ENCODE peak calls at places on chromosomes 2 and 18, in seven cellular contexts. One of them, this sample, is unnamed.

GRCh38 chr2:204024503-204024902 is 87.9 kb downstream of the ICOS start:
- DNase-seq in adrenal gland: peak; percentile 19
- DNase-seq in GM10248: no peak
- DNase-seq in endothelial cell: peak; percentile 40
- DNase-seq in mammary epithelial cell: peak; percentile 46
- DNase-seq in PC-9: no peak
- DNase-seq in AG09309: no peak
- DNase-seq in this sample: no peak

GRCh38 chr2:236972491-236973379 is 113.0 kb upstream of the COPS8 start:
- DNase-seq in adrenal gland: peak; percentile 66
- DNase-seq in GM10248: no peak
- DNase-seq in endothelial cell: no peak
- DNase-seq in mammary epithelial cell: peak; percentile 85
- DNase-seq in PC-9: peak; percentile 80
- DNase-seq in AG09309: peak; percentile 14
- DNase-seq in this sample: no peak

GRCh38 chr2:17317439-17317976 is 200.7 kb downstream of the RAD51AP2 start:
- DNase-seq in adrenal gland: no peak
- DNase-seq in GM10248: no peak
- DNase-seq in endothelial cell: no peak
- DNase-seq in mammary epithelial cell: no peak
- DNase-seq in PC-9: no peak
- DNase-seq in AG09309: no peak
- DNase-seq in this sample: no peak

GRCh38 chr2:240967681-240968621 is 30.5 kb upstream of the SNED1 start:
- DNase-seq in adrenal gland: no peak
- DNase-seq in GM10248: no peak
- DNase-seq in endothelial cell: no peak
- DNase-seq in mammary epithelial cell: no peak
- DNase-seq in PC-9: no peak
- DNase-seq in AG09309: no peak
- DNase-seq in this sample: no peak

GRCh38 chr18:48540329-48541025 is 1.6 kb downstream of the CTIF start:
- DNase-seq in adrenal gland: peak; percentile 78
- DNase-seq in GM10248: peak; percentile 71
- DNase-seq in endothelial cell: peak; percentile 68
- DNase-seq in mammary epithelial cell: peak; percentile 68
- DNase-seq in PC-9: no peak
- DNase-seq in AG09309: no peak
- DNase-seq in this sample: peak; percentile 44

GRCh38 chr2:134136702-134137101 is 117.2 kb upstream of the MGAT5 start:
- DNase-seq in adrenal gland: no peak
- DNase-seq in GM10248: no peak
- DNase-seq in endothelial cell: no peak
- DNase-seq in mammary epithelial cell: no peak
- DNase-seq in PC-9: no peak
- DNase-seq in AG09309: no peak
- DNase-seq in this sample: no peak

GRCh38 chr2:148594216-148594615 is 50.3 kb upstream of the EPC2 start:
- DNase-seq in adrenal gland: no peak
- DNase-seq in GM10248: no peak
- DNase-seq in endothelial cell: no peak
- DNase-seq in mammary epithelial cell: peak; percentile 88
- DNase-seq in PC-9: no peak
- DNase-seq in AG09309: no peak
- DNase-seq in this sample: no peak

GRCh38 chr2:159758686-159759085 is 39.3 kb downstream of the CD302 start:
- DNase-seq in adrenal gland: no peak
- DNase-seq in GM10248: no peak
- DNase-seq in endothelial cell: no peak
- DNase-seq in mammary epithelial cell: no peak
- DNase-seq in PC-9: peak; percentile 87
- DNase-seq in AG09309: no peak
- DNase-seq in this sample: no peak

GRCh38 chr18:64244571-64244970 is 95.7 kb upstream of the LINC00305 start:
- DNase-seq in adrenal gland: no peak
- DNase-seq in GM10248: no peak
- DNase-seq in endothelial cell: peak; percentile 8
- DNase-seq in mammary epithelial cell: no peak
- DNase-seq in PC-9: no peak
- DNase-seq in AG09309: no peak
- DNase-seq in this sample: no peak

GRCh38 chr2:204586444-204587165 is 41.3 kb downstream of the PARD3B start:
- DNase-seq in adrenal gland: no peak
- DNase-seq in GM10248: no peak
- DNase-seq in endothelial cell: no peak
- DNase-seq in mammary epithelial cell: no peak
- DNase-seq in PC-9: no peak
- DNase-seq in AG09309: no peak
- DNase-seq in this sample: no peak

GRCh38 chr2:164675698-164676097 is 54.4 kb upstream of the GRB14 start:
- DNase-seq in adrenal gland: no peak
- DNase-seq in GM10248: no peak
- DNase-seq in endothelial cell: no peak
- DNase-seq in mammary epithelial cell: no peak
- DNase-seq in PC-9: no peak
- DNase-seq in AG09309: no peak
- DNase-seq in this sample: no peak

GRCh38 chr18:2847341-2848144 is 737 bp downstream of the EMILIN2 start:
- DNase-seq in adrenal gland: no peak
- DNase-seq in GM10248: peak; percentile 68
- DNase-seq in endothelial cell: peak; percentile 26
- DNase-seq in mammary epithelial cell: peak; percentile 22
- DNase-seq in PC-9: no peak
- DNase-seq in AG09309: no peak
- DNase-seq in this sample: peak; percentile 43

GRCh38 chr2:85475801-85476610 is 57.5 kb downstream of the SH2D6 start:
- DNase-seq in adrenal gland: no peak
- DNase-seq in GM10248: no peak
- DNase-seq in endothelial cell: no peak
- DNase-seq in mammary epithelial cell: no peak
- DNase-seq in PC-9: no peak
- DNase-seq in AG09309: no peak
- DNase-seq in this sample: no peak

GRCh38 chr2:6653281-6653750 is 212.4 kb downstream of the CMPK2 start:
- DNase-seq in adrenal gland: no peak
- DNase-seq in GM10248: no peak
- DNase-seq in endothelial cell: no peak
- DNase-seq in mammary epithelial cell: no peak
- DNase-seq in PC-9: no peak
- DNase-seq in AG09309: no peak
- DNase-seq in this sample: no peak

GRCh38 chr2:1477196-1478040 is 64.2 kb downstream of the TPO start:
- DNase-seq in adrenal gland: no peak
- DNase-seq in GM10248: no peak
- DNase-seq in endothelial cell: no peak
- DNase-seq in mammary epithelial cell: no peak
- DNase-seq in PC-9: no peak
- DNase-seq in AG09309: no peak
- DNase-seq in this sample: no peak

GRCh38 chr2:48471048-48471474 is 58.9 kb upstream of the STON1 start:
- DNase-seq in adrenal gland: peak; percentile 20
- DNase-seq in GM10248: no peak
- DNase-seq in endothelial cell: peak; percentile 22
- DNase-seq in mammary epithelial cell: peak; percentile 53
- DNase-seq in PC-9: peak; percentile 65
- DNase-seq in AG09309: peak; percentile 43
- DNase-seq in this sample: no peak

GRCh38 chr2:29397039-29397438 is 281.8 kb downstream of the CLIP4 start:
- DNase-seq in adrenal gland: no peak
- DNase-seq in GM10248: no peak
- DNase-seq in endothelial cell: no peak
- DNase-seq in mammary epithelial cell: no peak
- DNase-seq in PC-9: peak; percentile 32
- DNase-seq in AG09309: no peak
- DNase-seq in this sample: no peak

GRCh38 chr2:173854840-173855239 is 110.3 kb downstream of the SP3 start:
- DNase-seq in adrenal gland: peak; percentile 51
- DNase-seq in GM10248: no peak
- DNase-seq in endothelial cell: no peak
- DNase-seq in mammary epithelial cell: peak; percentile 8
- DNase-seq in PC-9: peak; percentile 76
- DNase-seq in AG09309: no peak
- DNase-seq in this sample: no peak

GRCh38 chr2:145729993-145730770 is 1210.3 kb upstream of the ZEB2 start:
- DNase-seq in adrenal gland: no peak
- DNase-seq in GM10248: no peak
- DNase-seq in endothelial cell: no peak
- DNase-seq in mammary epithelial cell: no peak
- DNase-seq in PC-9: no peak
- DNase-seq in AG09309: no peak
- DNase-seq in this sample: no peak

GRCh38 chr2:188315750-188316149 is 24.1 kb downstream of the GULP1 start:
- DNase-seq in adrenal gland: no peak
- DNase-seq in GM10248: no peak
- DNase-seq in endothelial cell: no peak
- DNase-seq in mammary epithelial cell: no peak
- DNase-seq in PC-9: no peak
- DNase-seq in AG09309: no peak
- DNase-seq in this sample: no peak

GRCh38 chr2:234241656-234242445 is 191.3 kb downstream of the SPP2 start:
- DNase-seq in adrenal gland: no peak
- DNase-seq in GM10248: no peak
- DNase-seq in endothelial cell: no peak
- DNase-seq in mammary epithelial cell: peak; percentile 93
- DNase-seq in PC-9: peak; percentile 95
- DNase-seq in AG09309: no peak
- DNase-seq in this sample: no peak

GRCh38 chr2:134722728-134723127 is 3.9 kb upstream of the TMEM163 start:
- DNase-seq in adrenal gland: no peak
- DNase-seq in GM10248: no peak
- DNase-seq in endothelial cell: peak; percentile 41
- DNase-seq in mammary epithelial cell: no peak
- DNase-seq in PC-9: no peak
- DNase-seq in AG09309: no peak
- DNase-seq in this sample: no peak

GRCh38 chr2:7269993-7270392 is 352.8 kb downstream of the RNF144A start:
- DNase-seq in adrenal gland: no peak
- DNase-seq in GM10248: no peak
- DNase-seq in endothelial cell: no peak
- DNase-seq in mammary epithelial cell: no peak
- DNase-seq in PC-9: no peak
- DNase-seq in AG09309: no peak
- DNase-seq in this sample: no peak

GRCh38 chr2:17857016-17857415 is 21.5 kb upstream of the KCNS3 start:
- DNase-seq in adrenal gland: no peak
- DNase-seq in GM10248: no peak
- DNase-seq in endothelial cell: no peak
- DNase-seq in mammary epithelial cell: peak; percentile 17
- DNase-seq in PC-9: peak; percentile 65
- DNase-seq in AG09309: no peak
- DNase-seq in this sample: no peak

GRCh38 chr2:102021776-102022175 is 30.0 kb downstream of the IL1R2 start:
- DNase-seq in adrenal gland: no peak
- DNase-seq in GM10248: no peak
- DNase-seq in endothelial cell: no peak
- DNase-seq in mammary epithelial cell: no peak
- DNase-seq in PC-9: no peak
- DNase-seq in AG09309: no peak
- DNase-seq in this sample: no peak

GRCh38 chr2:160450486-160450885 is 43.1 kb downstream of the RBMS1 start:
- DNase-seq in adrenal gland: no peak
- DNase-seq in GM10248: no peak
- DNase-seq in endothelial cell: no peak
- DNase-seq in mammary epithelial cell: no peak
- DNase-seq in PC-9: no peak
- DNase-seq in AG09309: no peak
- DNase-seq in this sample: no peak

GRCh38 chr2:224278531-224278930 is 123.4 kb downstream of the FAM124B start:
- DNase-seq in adrenal gland: no peak
- DNase-seq in GM10248: no peak
- DNase-seq in endothelial cell: no peak
- DNase-seq in mammary epithelial cell: peak; percentile 78
- DNase-seq in PC-9: no peak
- DNase-seq in AG09309: peak; percentile 41
- DNase-seq in this sample: no peak

GRCh38 chr2:109417701-109418335 is 195.9 kb downstream of the SEPTIN10 start:
- DNase-seq in adrenal gland: no peak
- DNase-seq in GM10248: no peak
- DNase-seq in endothelial cell: no peak
- DNase-seq in mammary epithelial cell: no peak
- DNase-seq in PC-9: no peak
- DNase-seq in AG09309: no peak
- DNase-seq in this sample: no peak

GRCh38 chr18:1663879-1664705 is 759.4 kb downstream of the ADCYAP1 start:
- DNase-seq in adrenal gland: peak; percentile 33
- DNase-seq in GM10248: peak; percentile 3
- DNase-seq in endothelial cell: peak; percentile 75
- DNase-seq in mammary epithelial cell: peak; percentile 20
- DNase-seq in PC-9: no peak
- DNase-seq in AG09309: no peak
- DNase-seq in this sample: no peak
- TF ChIP-seq CTCF in adrenal gland: peak; percentile 35
- TF ChIP-seq CTCF in GM10248: peak; percentile 47
- TF ChIP-seq CTCF in endothelial cell: peak; percentile 96
- TF ChIP-seq CTCF in mammary epithelial cell: peak; percentile 65
- TF ChIP-seq CTCF in PC-9: peak; percentile 80
- TF ChIP-seq CTCF in AG09309: peak; percentile 10
- TF ChIP-seq CTCF in this sample: peak; percentile 88

GRCh38 chr2:38554973-38555595 is 47.6 kb downstream of the HNRNPLL start:
- DNase-seq in adrenal gland: no peak
- DNase-seq in GM10248: no peak
- DNase-seq in endothelial cell: no peak
- DNase-seq in mammary epithelial cell: no peak
- DNase-seq in PC-9: no peak
- DNase-seq in AG09309: no peak
- DNase-seq in this sample: no peak
- TF ChIP-seq CTCF in adrenal gland: no peak
- TF ChIP-seq CTCF in GM10248: peak; percentile 30
- TF ChIP-seq CTCF in endothelial cell: peak; percentile 52
- TF ChIP-seq CTCF in mammary epithelial cell: peak; percentile 42
- TF ChIP-seq CTCF in PC-9: peak; percentile 64
- TF ChIP-seq CTCF in AG09309: peak; percentile 57
- TF ChIP-seq CTCF in this sample: peak; percentile 60

GRCh38 chr2:226761195-226761583 is 38.4 kb downstream of the IRS1 start:
- DNase-seq in adrenal gland: no peak
- DNase-seq in GM10248: no peak
- DNase-seq in endothelial cell: no peak
- DNase-seq in mammary epithelial cell: no peak
- DNase-seq in PC-9: no peak
- DNase-seq in AG09309: no peak
- DNase-seq in this sample: no peak
- TF ChIP-seq CTCF in adrenal gland: no peak
- TF ChIP-seq CTCF in GM10248: no peak
- TF ChIP-seq CTCF in endothelial cell: no peak
- TF ChIP-seq CTCF in mammary epithelial cell: no peak
- TF ChIP-seq CTCF in PC-9: no peak
- TF ChIP-seq CTCF in AG09309: no peak
- TF ChIP-seq CTCF in this sample: no peak

DNA sequence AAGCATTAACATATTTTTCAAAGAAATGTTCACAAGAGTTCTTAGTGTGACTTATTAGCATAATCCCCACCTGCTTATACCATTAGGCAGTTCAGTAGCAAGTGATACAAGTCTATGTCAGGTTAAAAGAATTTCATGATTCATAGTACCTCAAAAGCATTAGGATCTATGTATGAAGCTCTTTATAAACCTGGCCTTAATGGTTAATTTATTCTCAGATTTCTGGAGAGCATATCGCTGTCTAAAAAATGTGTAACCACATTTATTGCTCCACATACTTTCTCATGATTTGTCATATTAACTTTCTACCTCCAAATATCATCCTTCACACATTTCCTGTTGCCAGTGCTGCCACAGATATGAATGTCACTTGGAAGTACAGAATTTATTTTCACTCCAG is 332.8 kb upstream of the MAP2 start:
- DNase-seq in adrenal gland: no peak
- DNase-seq in GM10248: no peak
- DNase-seq in endothelial cell: no peak
- DNase-seq in mammary epithelial cell: peak; percentile 11
- DNase-seq in PC-9: no peak
- DNase-seq in AG09309: no peak
- DNase-seq in this sample: no peak
- TF ChIP-seq CTCF in adrenal gland: no peak
- TF ChIP-seq CTCF in GM10248: no peak
- TF ChIP-seq CTCF in endothelial cell: no peak
- TF ChIP-seq CTCF in mammary epithelial cell: no peak
- TF ChIP-seq CTCF in PC-9: no peak
- TF ChIP-seq CTCF in AG09309: no peak
- TF ChIP-seq CTCF in this sample: no peak

This sample was measured in GM06990.